ENCODE peak calls at places on chromosomes 16 and 17, in seven cellular contexts. W, X, B, Q, C, R and P are unnamed samples.

GRCh38 chr17:77508047-77508715 is 367.4 kb downstream of the SEC14L1 start:
- DNase-seq in Q (no peak), B (no peak), W (no peak), X (no peak), R (no peak), C (peak; percentile 7), P (no peak)

GRCh38 chr16:50470687-50471086 is 77.5 kb upstream of the NKD1 start:
- DNase-seq in R (no peak), W (no peak), B (no peak), X (no peak), Q (no peak), C (no peak), P (no peak)

GRCh38 chr16:78462261-78463208 is 363.1 kb downstream of the WWOX start:
- DNase-seq in R (no peak), C (no peak), W (no peak), X (no peak), B (no peak), Q (no peak), P (peak; percentile 24)

GRCh38 chr16:89037261-89038152 is 56.1 kb upstream of the ACSF3 start:
- DNase-seq in W (peak; percentile 13), B (peak; percentile 26), R (peak; percentile 54), X (no peak), Q (peak; percentile 91), C (no peak), P (peak; percentile 19)

GRCh38 chr16:56348168-56349085 is 76.9 kb downstream of the AMFR start:
- DNase-seq in B (peak; percentile 26), R (no peak), X (no peak), C (no peak), W (no peak), Q (no peak), P (no peak)

GRCh38 chr17:63405741-63406261 is 40.3 kb downstream of the CYB561 start:
- DNase-seq in R (peak; percentile 87), C (no peak), X (no peak), W (peak; percentile 82), Q (peak; percentile 64), B (no peak), P (no peak)

GRCh38 chr17:16286947-16287562 is 66.2 kb downstream of the CENPV start:
- DNase-seq in C (peak; percentile 26), R (no peak), Q (no peak), B (no peak), W (no peak), X (no peak), P (peak; percentile 39)

GRCh38 chr17:17024778-17025300 is 17.4 kb upstream of the MPRIP start:
- DNase-seq in X (no peak), W (no peak), R (no peak), B (no peak), Q (peak; percentile 49), C (no peak), P (no peak)

GRCh38 chr17:46072998-46073397 is 73.9 kb downstream of the STH start:
- DNase-seq in C (no peak), B (no peak), W (no peak), R (no peak), X (no peak), Q (no peak), P (no peak)

GRCh38 chr16:12801511-12802042 is 2.1 kb downstream of the CPPED1 start:
- DNase-seq in R (no peak), Q (no peak), B (no peak), C (no peak), X (peak; percentile 34), W (peak; percentile 69), P (no peak)

GRCh38 chr17:16437083-16437482 is 21.7 kb downstream of the TRPV2 start:
- DNase-seq in X (no peak), W (no peak), Q (no peak), B (no peak), C (no peak), R (no peak), P (no peak)

GRCh38 chr17:66441012-66441703 is 138.7 kb downstream of the PRKCA start:
- DNase-seq in Q (no peak), R (no peak), X (no peak), W (peak; percentile 69), C (no peak), B (peak; percentile 46), P (no peak)

GRCh38 chr16:10988164-10988803 is 43.9 kb downstream of the CLEC16A start:
- DNase-seq in C (no peak), Q (no peak), B (no peak), X (peak; percentile 59), W (no peak), R (no peak), P (no peak)

GRCh38 chr17:31499771-31500554 is 108.5 kb downstream of the RAB11FIP4 start:
- DNase-seq in C (no peak), R (no peak), Q (no peak), B (peak; percentile 69), X (no peak), W (peak; percentile 87), P (peak; percentile 66)

GRCh38 chr16:89253548-89254287 is 36.2 kb downstream of the ZNF778 start:
- DNase-seq in R (no peak), C (no peak), B (no peak), W (no peak), Q (no peak), X (no peak), P (no peak)

GRCh38 chr16:30744146-30744545 is 4.1 kb upstream of the PHKG2 start:
- DNase-seq in R (no peak), C (no peak), W (no peak), Q (no peak), B (no peak), X (no peak), P (no peak)

GRCh38 chr16:89171216-89172170 is at the start of gene CDH15:
- DNase-seq in B (peak; percentile 90), R (peak; percentile 96), W (peak; percentile 92), C (peak; percentile 50), X (peak; percentile 95), Q (peak; percentile 97), P (peak; percentile 97)

GRCh38 chr17:55416470-55417052 is 5.1 kb downstream of the MMD start:
- DNase-seq in W (no peak), C (no peak), X (no peak), B (no peak), R (no peak), Q (peak; percentile 20), P (no peak)

GRCh38 chr17:46770439-46770817 is 48.1 kb downstream of the WNT3 start:
- DNase-seq in Q (no peak), X (no peak), C (no peak), W (no peak), B (no peak), R (no peak), P (no peak)

GRCh38 chr17:65283704-65284103 is 146.5 kb downstream of the RGS9 start:
- DNase-seq in Q (no peak), C (no peak), X (no peak), W (no peak), R (no peak), B (no peak), P (no peak)

GRCh38 chr17:79186406-79186805 is 111.8 kb downstream of the ENGASE start:
- DNase-seq in W (no peak), X (no peak), C (no peak), R (no peak), Q (no peak), B (no peak), P (no peak)

GRCh38 chr17:79188679-79189078 is 114.1 kb downstream of the ENGASE start:
- DNase-seq in C (no peak), W (no peak), X (no peak), B (no peak), Q (no peak), R (no peak), P (no peak)

GRCh38 chr17:79189264-79189663 is 114.6 kb downstream of the ENGASE start:
- DNase-seq in C (no peak), R (no peak), W (no peak), B (no peak), X (no peak), Q (no peak), P (no peak)

GRCh38 chr17:79187186-79187585 is 112.6 kb downstream of the ENGASE start:
- DNase-seq in Q (no peak), W (no peak), C (no peak), X (no peak), R (no peak), B (no peak), P (no peak)

DNA sequence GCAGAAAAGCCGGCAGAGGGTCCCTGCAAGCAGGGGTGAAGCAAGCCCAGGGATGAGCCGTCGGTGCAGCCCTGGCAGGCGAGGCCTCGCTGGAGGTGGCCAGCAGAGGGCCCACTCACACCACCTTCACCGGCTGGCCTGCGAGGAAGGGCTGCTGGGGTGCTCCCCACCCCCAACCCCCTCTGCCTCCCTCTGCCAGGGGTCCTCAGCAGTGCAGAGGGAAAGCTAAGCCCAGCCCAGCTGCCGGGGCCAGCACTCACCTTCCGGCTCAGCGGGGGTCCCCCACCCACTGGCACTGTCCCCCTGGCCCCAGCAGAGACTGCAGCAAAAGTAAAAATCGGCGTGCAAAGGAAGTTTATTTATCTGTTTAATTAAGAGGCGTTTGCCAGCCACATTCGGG is 113.4 kb downstream of the ENGASE start:
- DNase-seq in W (no peak), Q (peak; percentile 42), X (no peak), C (no peak), R (peak; percentile 43), B (peak; percentile 44), P (peak; percentile 85)
- TF ChIP-seq CTCF in W (peak; percentile 44), Q (peak; percentile 53), X (peak; percentile 5), C (peak; percentile 17), R (peak; percentile 64), B (peak; percentile 61), P (peak; percentile 76)

DNA sequence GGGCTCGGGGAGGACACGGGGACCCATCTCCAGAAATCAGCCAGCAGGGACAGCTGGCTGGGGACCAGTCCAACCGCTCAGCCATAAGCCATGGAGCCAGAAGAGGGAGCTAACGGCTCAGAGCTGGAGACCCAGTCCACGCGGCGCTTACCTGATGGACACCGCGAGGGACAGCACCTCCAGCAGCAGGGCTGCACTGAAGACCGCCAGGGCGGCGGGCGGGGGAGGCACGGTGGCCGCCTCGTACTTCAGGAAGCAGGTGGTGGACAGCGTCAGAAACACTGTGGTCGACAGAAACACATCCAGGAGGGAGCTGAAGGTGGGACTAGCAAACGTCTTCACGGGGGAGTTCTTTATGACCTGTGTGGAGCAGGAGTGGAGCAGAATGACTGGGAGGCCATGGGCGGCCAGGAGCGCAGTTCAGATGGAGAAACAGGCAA is 102.6 kb upstream of the CREBBP start:
- DNase-seq in W (peak; percentile 58), Q (peak; percentile 91), R (peak; percentile 70), X (peak; percentile 47), B (peak; percentile 69), C (peak; percentile 71), P (peak; percentile 80)
- TF ChIP-seq CTCF in W (peak; percentile 73), Q (peak; percentile 78), R (peak; percentile 90), X (peak; percentile 52), B (peak; percentile 81), C (peak; percentile 86), P (peak; percentile 31)

GRCh38 chr17:2122641-2123302 is 67.9 kb downstream of the HIC1 start:
- DNase-seq in X (peak; percentile 61), C (peak; percentile 74), Q (no peak), W (peak; percentile 71), R (peak; percentile 66), B (peak; percentile 35), P (no peak)
- TF ChIP-seq CTCF in X (no peak), C (peak; percentile 30), Q (peak; percentile 25), W (no peak), R (peak; percentile 36), B (peak; percentile 38), P (no peak)

DNA sequence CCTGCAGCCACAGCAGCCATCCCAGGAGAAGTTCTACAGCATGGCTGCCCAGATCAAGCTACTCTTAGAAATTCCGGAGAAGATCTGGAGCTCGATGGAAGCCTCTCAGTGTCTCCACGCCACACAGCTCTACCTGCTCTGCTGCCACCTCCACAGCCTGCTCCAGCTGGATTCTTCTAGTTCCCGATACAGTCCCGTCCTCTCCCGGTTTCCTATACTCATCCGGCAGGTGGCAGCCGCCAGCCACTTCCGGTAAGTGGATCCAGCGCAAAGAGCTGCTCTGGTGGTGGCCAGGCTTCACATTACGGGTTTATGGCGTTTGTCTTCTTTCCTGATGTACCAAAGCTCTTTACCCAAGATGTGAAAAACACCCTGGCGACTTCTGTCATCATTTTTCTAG is 3.6 kb downstream of the COG1 start:
- DNase-seq in C (no peak), Q (peak; percentile 57), W (no peak), X (no peak), R (no peak), B (peak; percentile 49), P (peak; percentile 46)
- TF ChIP-seq CTCF in C (no peak), Q (peak; percentile 58), W (no peak), X (no peak), R (no peak), B (no peak), P (no peak)